ENCODE peak calls at places on chromosome 21, in six cellular contexts. U is IMR-90, R is sigmoid colon, S is breast epithelium, G is endodermal cell, V is hepatocyte. D is an unnamed sample.

GRCh38 chr21:41133896-41134522 is 34.0 kb upstream of the BACE2 start:
- DNase-seq in U (peak), G (peak), S (no peak), V (peak), R (no peak), D (no peak)

GRCh38 chr21:22536511-22536910 is 1538.3 kb downstream of the NCAM2 start:
- DNase-seq in S (no peak), G (no peak), R (no peak), U (no peak), V (peak), D (no peak)

GRCh38 chr21:36385233-36385908 is at the start of gene CHAF1B:
- DNase-seq in R (peak), V (peak), G (peak), S (peak), U (peak), D (peak)

GRCh38 chr21:42552407-42553336 is 39.0 kb downstream of the SLC37A1 start:
- DNase-seq in V (no peak), U (no peak), G (peak), S (no peak), R (no peak), D (peak)

GRCh38 chr21:31731112-31731801 is 661 bp downstream of the SCAF4 start:
- DNase-seq in U (no peak), S (peak), R (peak), G (peak), V (peak), D (peak)

GRCh38 chr21:40635336-40635735 is 211.6 kb downstream of the DSCAM start:
- DNase-seq in S (no peak), V (no peak), U (no peak), G (no peak), R (no peak), D (no peak)

GRCh38 chr21:31908106-31909031 is 35.5 kb downstream of the HUNK start:
- DNase-seq in R (no peak), U (peak), S (peak), G (peak), V (peak), D (peak)

GRCh38 chr21:41847066-41847804 is 31.9 kb downstream of the PRDM15 start:
- DNase-seq in G (peak), R (peak), V (no peak), S (no peak), U (peak), D (no peak)

GRCh38 chr21:42063578-42064521 is 7.3 kb upstream of the UMODL1 start:
- DNase-seq in V (no peak), R (no peak), U (no peak), G (no peak), S (no peak), D (peak)

GRCh38 chr21:24375201-24375600 is 1232.1 kb downstream of the MRPL39 start:
- DNase-seq in G (peak), V (no peak), S (no peak), R (no peak), U (no peak), D (peak)

GRCh38 chr21:28615276-28615675 is 377.4 kb downstream of the LTN1 start:
- DNase-seq in V (no peak), U (peak), R (no peak), G (no peak), S (no peak), D (no peak)

GRCh38 chr21:20783611-20784010 is 214.6 kb upstream of the NCAM2 start:
- DNase-seq in G (no peak), R (no peak), U (no peak), V (no peak), S (no peak), D (no peak)

GRCh38 chr21:41120997-41121396 is 47.0 kb upstream of the BACE2 start:
- DNase-seq in U (no peak), V (no peak), G (peak), R (no peak), S (no peak), D (no peak)

GRCh38 chr21:42319851-42320602 is 4.8 kb upstream of the TFF3 start:
- DNase-seq in U (no peak), V (no peak), R (peak), G (peak), S (no peak), D (no peak)

GRCh38 chr21:23111070-23111605 is 2112.9 kb downstream of the NCAM2 start:
- DNase-seq in V (no peak), G (no peak), S (no peak), R (no peak), U (no peak), D (no peak)

GRCh38 chr21:26835027-26835713 is 10.0 kb downstream of the ADAMTS1 start:
- DNase-seq in G (no peak), S (no peak), R (peak), U (peak), V (no peak), D (no peak)

GRCh38 chr21:42533306-42533962 is 19.8 kb downstream of the SLC37A1 start:
- DNase-seq in S (no peak), G (peak), U (no peak), V (no peak), R (peak), D (peak)

GRCh38 chr21:25170681-25171080 is 436.6 kb downstream of the MRPL39 start:
- DNase-seq in V (no peak), S (no peak), R (no peak), U (no peak), G (no peak), D (no peak)

GRCh38 chr21:42579456-42580075 is 65.9 kb downstream of the SLC37A1 start:
- DNase-seq in V (no peak), S (no peak), U (no peak), G (no peak), R (peak), D (no peak)

GRCh38 chr21:28479660-28480059 is 513.0 kb downstream of the LTN1 start:
- DNase-seq in G (no peak), R (no peak), S (no peak), U (no peak), V (no peak), D (no peak)

GRCh38 chr21:27277122-27277521 is 310.2 kb upstream of the ADAMTS5 start:
- DNase-seq in G (no peak), U (peak), V (no peak), R (no peak), S (no peak), D (no peak)

GRCh38 chr21:37208056-37208705 is 59.0 kb downstream of the VPS26C start:
- DNase-seq in U (no peak), V (no peak), S (peak), G (no peak), R (no peak), D (peak)

GRCh38 chr21:28822882-28823335 is 169.8 kb downstream of the LTN1 start:
- DNase-seq in G (no peak), R (no peak), V (peak), S (no peak), U (peak), D (no peak)

GRCh38 chr21:25461730-25462129 is 145.6 kb downstream of the MRPL39 start:
- DNase-seq in U (peak), R (no peak), V (no peak), S (no peak), G (no peak), D (no peak)

GRCh38 chr21:21064353-21064752 is 66.1 kb downstream of the NCAM2 start:
- DNase-seq in V (no peak), S (no peak), G (no peak), U (no peak), R (no peak), D (no peak)

GRCh38 chr21:37263827-37264226 is 3.3 kb downstream of the VPS26C start:
- DNase-seq in G (no peak), S (no peak), V (no peak), U (peak), R (no peak), D (no peak)

GRCh38 chr21:39938086-39938611 is 70.9 kb downstream of the PCP4 start:
- DNase-seq in G (no peak), U (no peak), V (no peak), R (peak), S (no peak), D (peak)

GRCh38 chr21:42222821-42223390 is 4.0 kb downstream of the ABCG1 start:
- DNase-seq in U (no peak), R (peak), V (no peak), S (no peak), G (peak), D (no peak)

GRCh38 chr21:26849428-26850115 is 4.4 kb upstream of the ADAMTS1 start:
- DNase-seq in R (no peak), G (no peak), U (peak), V (peak), S (no peak), D (no peak)

GRCh38 chr21:20308586-20308985 is 689.6 kb upstream of the NCAM2 start:
- DNase-seq in S (no peak), G (no peak), R (no peak), U (no peak), V (no peak), D (no peak)

GRCh38 chr21:31576428-31576827 is 83.1 kb upstream of the SOD1 start:
- DNase-seq in G (no peak), R (no peak), V (no peak), S (no peak), U (no peak), D (no peak)

GRCh38 chr21:38910390-38911008 is 104.8 kb downstream of the ETS2 start:
- DNase-seq in U (no peak), S (peak), G (no peak), R (no peak), V (no peak), D (peak)

GRCh38 chr21:23951251-23951650 is 1656.0 kb downstream of the MRPL39 start:
- DNase-seq in S (no peak), V (no peak), G (no peak), R (no peak), U (peak), D (no peak)

GRCh38 chr21:40841524-40842196 is 5.3 kb downstream of the DSCAM start:
- DNase-seq in G (peak), R (no peak), S (peak), U (no peak), V (peak), D (peak)

GRCh38 chr21:38012700-38013099 is 96.4 kb upstream of the KCNJ6 start:
- DNase-seq in R (no peak), S (no peak), U (no peak), G (no peak), V (no peak), D (no peak)

GRCh38 chr21:29318354-29318753 is 19.6 kb downstream of the BACH1 start:
- DNase-seq in R (no peak), S (no peak), G (no peak), V (no peak), U (peak), D (peak)

GRCh38 chr21:45355573-45355972 is 49.4 kb upstream of the COL18A1 start:
- DNase-seq in V (no peak), S (no peak), G (no peak), U (no peak), R (no peak), D (no peak)
- H3K27ac ChIP-seq in V (no peak), S (peak), G (no peak), U (no peak), R (no peak), D (peak)

DNA sequence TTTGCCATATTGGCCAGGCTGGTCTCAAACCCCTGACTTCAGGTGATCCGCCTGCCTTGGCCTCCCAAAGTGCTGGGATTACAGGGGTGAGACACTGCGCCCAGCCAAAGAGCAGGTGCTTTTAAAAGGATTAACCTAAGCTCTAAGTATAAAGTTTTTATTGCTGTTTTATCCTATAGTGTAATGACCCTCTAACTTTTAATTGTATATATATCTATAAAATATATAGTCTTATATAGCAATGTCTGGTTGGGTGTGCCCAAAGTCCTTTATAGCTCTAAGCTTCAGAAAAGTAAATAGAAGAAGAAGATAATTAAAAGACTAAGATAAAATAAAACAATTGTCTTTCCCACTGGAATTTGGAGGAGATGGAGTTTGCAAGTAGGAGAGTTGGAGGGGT is 73.8 kb upstream of the ATP5PO start:
- DNase-seq in G (no peak), U (no peak), R (no peak), V (no peak), S (no peak), D (no peak)
- TF ChIP-seq CTCF in G (no peak), U (no peak), R (no peak), V (no peak), S (no peak), D (no peak)

GRCh38 chr21:43585924-43586411 is 73.3 kb downstream of the HSF2BP start:
- DNase-seq in V (peak), R (peak), G (peak), S (peak), U (peak), D (peak)

GRCh38 chr21:43588957-43589356 is 70.3 kb downstream of the HSF2BP start:
- DNase-seq in V (peak), G (no peak), R (no peak), U (no peak), S (no peak), D (no peak)

GRCh38 chr21:43590220-43590619 is 69.1 kb downstream of the HSF2BP start:
- DNase-seq in U (no peak), S (no peak), V (no peak), G (no peak), R (no peak), D (no peak)

DNA sequence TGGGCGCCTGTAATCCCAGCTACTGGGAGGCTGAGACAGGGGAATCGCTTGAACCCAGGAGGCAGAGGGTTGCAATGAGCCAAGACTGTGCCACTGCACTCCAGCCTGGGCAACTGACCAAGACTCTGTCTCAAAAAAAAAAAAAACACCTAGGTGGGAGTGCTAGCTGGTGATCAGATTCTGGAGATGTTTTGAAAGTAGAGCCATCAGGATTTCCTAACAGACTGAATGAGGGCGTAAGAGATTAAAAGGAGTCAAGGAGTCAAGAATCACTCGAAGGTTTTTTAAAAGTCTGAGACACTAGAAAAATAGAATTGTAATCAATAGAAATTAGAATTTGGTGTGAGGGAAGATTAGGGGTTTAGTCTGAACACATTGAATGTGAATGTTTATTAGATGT is 73.8 kb downstream of the HSF2BP start:
- DNase-seq in G (no peak), S (no peak), U (no peak), R (no peak), V (no peak), D (no peak)
- H3K27ac ChIP-seq in G (peak), S (peak), U (peak), R (peak), V (peak), D (peak)

DNA sequence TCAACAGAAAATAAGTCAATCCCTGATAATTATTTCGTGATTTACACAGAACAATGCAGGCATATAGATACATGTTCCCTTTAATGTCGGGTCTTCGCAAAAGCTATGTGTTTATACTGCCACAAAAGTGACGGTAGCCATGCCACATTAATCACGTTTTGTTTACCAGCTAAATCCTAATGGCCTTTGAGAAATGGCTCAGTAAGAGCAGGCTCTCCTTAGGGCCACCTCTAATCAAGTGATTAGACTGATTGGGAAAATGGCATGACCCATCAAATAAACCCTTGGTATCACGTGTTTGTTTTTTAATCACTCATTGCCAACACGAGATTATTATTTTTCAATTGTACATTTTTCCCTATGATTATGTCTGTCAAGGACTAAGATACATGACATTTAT is 102.0 kb upstream of the USP25 start:
- DNase-seq in U (no peak), V (no peak), S (no peak), G (no peak), R (no peak), D (no peak)
- TF ChIP-seq CTCF in U (no peak), V (no peak), S (no peak), G (no peak), R (no peak), D (no peak)

GRCh38 chr21:35136106-35136505 is 87.0 kb upstream of the RUNX1 start:
- DNase-seq in S (no peak), V (no peak), R (no peak), G (no peak), U (no peak), D (no peak)
- H3K27ac ChIP-seq in S (peak), V (peak), R (no peak), G (no peak), U (peak), D (no peak)